ENCODE peak calls at places on chromosome 12, in five cellular contexts. One of them, this sample, is unnamed.

GRCh38 chr12:111201036-111201435 is 167.9 kb downstream of the PHETA1 start:
- DNase-seq in CD4-positive, CD25-positive, alpha-beta regulatory T cell: no peak
- DNase-seq in testis: no peak
- DNase-seq in mesendoderm: peak; percentile 17
- DNase-seq in uterus: no peak
- DNase-seq in this sample: peak; percentile 24

GRCh38 chr12:56645201-56645716 is 525 bp downstream of the ATP5F1B start:
- DNase-seq in CD4-positive, CD25-positive, alpha-beta regulatory T cell: no peak
- DNase-seq in uterus: no peak
- DNase-seq in testis: peak; percentile 34
- DNase-seq in mesendoderm: peak; percentile 34
- DNase-seq in this sample: peak; percentile 19

GRCh38 chr12:27966870-27967269 is 5.7 kb downstream of the PTHLH start:
- DNase-seq in uterus: no peak
- DNase-seq in mesendoderm: peak; percentile 89
- DNase-seq in testis: no peak
- DNase-seq in CD4-positive, CD25-positive, alpha-beta regulatory T cell: no peak
- DNase-seq in this sample: no peak

GRCh38 chr12:111363578-111363977 is 5.3 kb downstream of the PHETA1 start:
- DNase-seq in testis: no peak
- DNase-seq in mesendoderm: peak; percentile 78
- DNase-seq in CD4-positive, CD25-positive, alpha-beta regulatory T cell: no peak
- DNase-seq in uterus: no peak
- DNase-seq in this sample: peak; percentile 63

GRCh38 chr12:109686523-109686922 is 27.1 kb upstream of the FAM222A start:
- DNase-seq in testis: no peak
- DNase-seq in uterus: no peak
- DNase-seq in mesendoderm: no peak
- DNase-seq in CD4-positive, CD25-positive, alpha-beta regulatory T cell: no peak
- DNase-seq in this sample: no peak

GRCh38 chr12:26188132-26188531 is 7.2 kb upstream of the SSPN start:
- DNase-seq in mesendoderm: no peak
- DNase-seq in testis: no peak
- DNase-seq in uterus: no peak
- DNase-seq in CD4-positive, CD25-positive, alpha-beta regulatory T cell: no peak
- DNase-seq in this sample: no peak

GRCh38 chr12:38141239-38141638 is 175.3 kb upstream of the ALG10B start:
- DNase-seq in uterus: no peak
- DNase-seq in testis: no peak
- DNase-seq in mesendoderm: no peak
- DNase-seq in CD4-positive, CD25-positive, alpha-beta regulatory T cell: no peak
- DNase-seq in this sample: no peak

GRCh38 chr12:389138-390096 is at the start of gene KDM5A:
- DNase-seq in uterus: peak; percentile 89
- DNase-seq in CD4-positive, CD25-positive, alpha-beta regulatory T cell: peak; percentile 93
- DNase-seq in mesendoderm: peak; percentile 97
- DNase-seq in testis: peak; percentile 94
- DNase-seq in this sample: peak; percentile 96

GRCh38 chr12:7212678-7213077 is 23.2 kb downstream of the PEX5 start:
- DNase-seq in testis: no peak
- DNase-seq in uterus: no peak
- DNase-seq in mesendoderm: no peak
- DNase-seq in CD4-positive, CD25-positive, alpha-beta regulatory T cell: no peak
- DNase-seq in this sample: no peak

GRCh38 chr12:57112492-57113294 is 1.5 kb upstream of the STAT6 start:
- DNase-seq in uterus: no peak
- DNase-seq in CD4-positive, CD25-positive, alpha-beta regulatory T cell: no peak
- DNase-seq in testis: peak; percentile 91
- DNase-seq in mesendoderm: no peak
- DNase-seq in this sample: no peak

GRCh38 chr12:86349196-86349595 is 93.0 kb upstream of the MGAT4C start:
- DNase-seq in CD4-positive, CD25-positive, alpha-beta regulatory T cell: no peak
- DNase-seq in mesendoderm: no peak
- DNase-seq in testis: no peak
- DNase-seq in uterus: no peak
- DNase-seq in this sample: no peak

GRCh38 chr12:55072093-55072492 is 52.3 kb downstream of the NEUROD4 start:
- DNase-seq in CD4-positive, CD25-positive, alpha-beta regulatory T cell: peak; percentile 70
- DNase-seq in mesendoderm: peak; percentile 69
- DNase-seq in testis: peak; percentile 60
- DNase-seq in uterus: no peak
- DNase-seq in this sample: peak; percentile 20

GRCh38 chr12:4717806-4718205 is 2.4 kb upstream of the GALNT8 start:
- DNase-seq in CD4-positive, CD25-positive, alpha-beta regulatory T cell: no peak
- DNase-seq in testis: no peak
- DNase-seq in mesendoderm: peak; percentile 67
- DNase-seq in uterus: no peak
- DNase-seq in this sample: no peak
- H3K4me1 ChIP-seq in CD4-positive, CD25-positive, alpha-beta regulatory T cell: no peaks in the 10 kb centered on the region
- H3K4me1 ChIP-seq in testis: no peaks in the 10 kb centered on the region
- H3K4me1 ChIP-seq in mesendoderm: peaks cover 5% of the 10 kb centered on the region
- H3K4me1 ChIP-seq in uterus: no peaks in the 10 kb centered on the region
- H3K4me1 ChIP-seq in this sample: no peaks in the 10 kb centered on the region

GRCh38 chr12:63013302-63013701 is 78.4 kb upstream of the PPM1H start:
- DNase-seq in testis: no peak
- DNase-seq in CD4-positive, CD25-positive, alpha-beta regulatory T cell: no peak
- DNase-seq in uterus: no peak
- DNase-seq in mesendoderm: no peak
- DNase-seq in this sample: no peak
- H3K36me3 ChIP-seq in testis: no peaks in the 10 kb centered on the region
- H3K36me3 ChIP-seq in CD4-positive, CD25-positive, alpha-beta regulatory T cell: no peaks in the 10 kb centered on the region
- H3K36me3 ChIP-seq in uterus: no peaks in the 10 kb centered on the region
- H3K36me3 ChIP-seq in mesendoderm: no peaks in the 10 kb centered on the region
- H3K36me3 ChIP-seq in this sample: no peaks in the 10 kb centered on the region

GRCh38 chr12:93016752-93017350 is 87.8 kb upstream of the EEA1 start:
- DNase-seq in uterus: no peak
- DNase-seq in mesendoderm: no peak
- DNase-seq in CD4-positive, CD25-positive, alpha-beta regulatory T cell: no peak
- DNase-seq in testis: peak; percentile 33
- DNase-seq in this sample: no peak
- H3K27me3 ChIP-seq in uterus: no peaks in the 10 kb centered on the region
- H3K27me3 ChIP-seq in mesendoderm: no peaks in the 10 kb centered on the region
- H3K27me3 ChIP-seq in CD4-positive, CD25-positive, alpha-beta regulatory T cell: peaks cover 2% of the 10 kb centered on the region
- H3K27me3 ChIP-seq in testis: no peaks in the 10 kb centered on the region
- H3K27me3 ChIP-seq in this sample: no peaks in the 10 kb centered on the region

GRCh38 chr12:2523881-2524561 is 270.7 kb upstream of the FKBP4 start:
- DNase-seq in testis: no peak
- DNase-seq in CD4-positive, CD25-positive, alpha-beta regulatory T cell: no peak
- DNase-seq in mesendoderm: no peak
- DNase-seq in uterus: no peak
- DNase-seq in this sample: no peak
- H3K4me1 ChIP-seq in testis: no peaks in the 10 kb centered on the region
- H3K4me1 ChIP-seq in CD4-positive, CD25-positive, alpha-beta regulatory T cell: no peaks in the 10 kb centered on the region
- H3K4me1 ChIP-seq in mesendoderm: no peaks in the 10 kb centered on the region
- H3K4me1 ChIP-seq in uterus: no peaks in the 10 kb centered on the region
- H3K4me1 ChIP-seq in this sample: peaks cover 42% of the 10 kb centered on the region

GRCh38 chr12:93404961-93405849 is 27.5 kb downstream of the NUDT4 start:
- DNase-seq in CD4-positive, CD25-positive, alpha-beta regulatory T cell: no peak
- DNase-seq in testis: no peak
- DNase-seq in uterus: no peak
- DNase-seq in mesendoderm: no peak
- DNase-seq in this sample: no peak
- H3K36me3 ChIP-seq in CD4-positive, CD25-positive, alpha-beta regulatory T cell: peaks cover 35% of the 10 kb centered on the region
- H3K36me3 ChIP-seq in testis: no peaks in the 10 kb centered on the region
- H3K36me3 ChIP-seq in uterus: no peaks in the 10 kb centered on the region
- H3K36me3 ChIP-seq in mesendoderm: no peaks in the 10 kb centered on the region
- H3K36me3 ChIP-seq in this sample: peaks cover 25% of the 10 kb centered on the region

GRCh38 chr12:132409495-132410295 is 80.3 kb upstream of the FBRSL1 start:
- DNase-seq in CD4-positive, CD25-positive, alpha-beta regulatory T cell: no peak
- DNase-seq in uterus: no peak
- DNase-seq in mesendoderm: no peak
- DNase-seq in testis: no peak
- DNase-seq in this sample: no peak
- H3K27me3 ChIP-seq in CD4-positive, CD25-positive, alpha-beta regulatory T cell: no peaks in the 10 kb centered on the region
- H3K27me3 ChIP-seq in uterus: no peaks in the 10 kb centered on the region
- H3K27me3 ChIP-seq in mesendoderm: no peaks in the 10 kb centered on the region
- H3K27me3 ChIP-seq in testis: no peaks in the 10 kb centered on the region
- H3K27me3 ChIP-seq in this sample: no peaks in the 10 kb centered on the region

GRCh38 chr12:108629156-108629555 is 4.5 kb downstream of the SELPLG start:
- DNase-seq in uterus: no peak
- DNase-seq in testis: no peak
- DNase-seq in CD4-positive, CD25-positive, alpha-beta regulatory T cell: no peak
- DNase-seq in mesendoderm: no peak
- DNase-seq in this sample: no peak
- H3K4me1 ChIP-seq in uterus: peaks cover 12% of the 10 kb centered on the region
- H3K4me1 ChIP-seq in testis: no peaks in the 10 kb centered on the region
- H3K4me1 ChIP-seq in CD4-positive, CD25-positive, alpha-beta regulatory T cell: peaks cover 89% of the 10 kb centered on the region
- H3K4me1 ChIP-seq in mesendoderm: no peaks in the 10 kb centered on the region
- H3K4me1 ChIP-seq in this sample: peaks cover 7% of the 10 kb centered on the region